ENCODE peak calls at places on chromosomes 1 and 21, in four cellular contexts. U is uterus, B is small intestine, O is RWPE2. Z is an unnamed sample. For H3K4me1 and H3K27me3, the result is how much of the 10 kb centered on the place peaks cover.

GRCh38 chr1:219523411-219523810 is 89.5 kb downstream of the ZC3H11B start:
- DNase-seq in U (no peak), O (no peak), B (no peak), Z (no peak)

GRCh38 chr21:37367301-37367757 is 756 bp downstream of the DYRK1A start:
- DNase-seq in U (no peak), O (no peak), B (no peak), Z (no peak)

GRCh38 chr21:37593015-37593414 is 226.4 kb downstream of the DYRK1A start:
- DNase-seq in O (no peak), U (no peak), B (no peak), Z (no peak)

GRCh38 chr1:156571959-156572662 is at the start of gene IQGAP3:
- DNase-seq in O (peak), B (peak), U (peak), Z (peak)

GRCh38 chr1:226364129-226364899 is 43.6 kb downstream of the PARP1 start:
- DNase-seq in B (peak), U (no peak), O (no peak), Z (peak)

GRCh38 chr1:216653001-216653400 is 70.2 kb downstream of the ESRRG start:
- DNase-seq in U (no peak), O (no peak), B (no peak), Z (no peak)

GRCh38 chr1:226697151-226697575 is 41.9 kb downstream of the ITPKB start:
- DNase-seq in O (no peak), B (peak), U (no peak), Z (no peak)

GRCh38 chr21:33767236-33767635 is 124.9 kb downstream of the ITSN1 start:
- DNase-seq in U (no peak), O (no peak), B (no peak), Z (no peak)

GRCh38 chr1:214791961-214792360 is 189.0 kb downstream of the CENPF start:
- DNase-seq in O (no peak), B (no peak), U (no peak), Z (no peak)

GRCh38 chr21:45709696-45710268 is 66.3 kb downstream of the PCBP3 start:
- DNase-seq in O (no peak), U (no peak), B (no peak), Z (no peak)

GRCh38 chr1:92411511-92411910 is 75.2 kb downstream of the GFI1 start:
- DNase-seq in U (no peak), B (peak), O (no peak), Z (no peak)

GRCh38 chr1:160540859-160541233 is 17.8 kb upstream of the SLAMF6 start:
- DNase-seq in B (no peak), O (no peak), U (no peak), Z (no peak)

GRCh38 chr1:33247537-33247936 is 8.8 kb upstream of the ZNF362 start:
- DNase-seq in B (no peak), O (no peak), U (no peak), Z (peak)

GRCh38 chr1:53121319-53122172 is 20.9 kb downstream of the SLC1A7 start:
- DNase-seq in U (peak), B (peak), O (no peak), Z (no peak)

GRCh38 chr21:14405225-14405624 is 22.3 kb upstream of the HSPA13 start:
- DNase-seq in U (no peak), B (no peak), O (no peak), Z (no peak)

GRCh38 chr1:63817152-63817667 is 43.4 kb downstream of the ROR1 start:
- DNase-seq in B (peak), U (no peak), O (no peak), Z (no peak)

GRCh38 chr1:53949651-53950050 is 3.5 kb downstream of the LRRC42 start:
- DNase-seq in B (no peak), U (no peak), O (no peak), Z (no peak)

GRCh38 chr1:195934839-195935557 is 673.2 kb downstream of the KCNT2 start:
- DNase-seq in O (no peak), U (no peak), B (no peak), Z (no peak)

GRCh38 chr1:39625462-39626273 is 13.8 kb downstream of the HEYL start:
- DNase-seq in O (no peak), B (no peak), U (peak), Z (peak)

GRCh38 chr1:39625009-39625408 is 14.4 kb downstream of the HEYL start:
- DNase-seq in B (no peak), U (no peak), O (no peak), Z (no peak)

GRCh38 chr1:39620659-39621165 is 18.7 kb downstream of the HEYL start:
- DNase-seq in O (no peak), B (no peak), U (no peak), Z (no peak)

GRCh38 chr1:39623053-39623452 is 16.4 kb downstream of the HEYL start:
- DNase-seq in O (no peak), B (no peak), U (no peak), Z (peak)

DNA sequence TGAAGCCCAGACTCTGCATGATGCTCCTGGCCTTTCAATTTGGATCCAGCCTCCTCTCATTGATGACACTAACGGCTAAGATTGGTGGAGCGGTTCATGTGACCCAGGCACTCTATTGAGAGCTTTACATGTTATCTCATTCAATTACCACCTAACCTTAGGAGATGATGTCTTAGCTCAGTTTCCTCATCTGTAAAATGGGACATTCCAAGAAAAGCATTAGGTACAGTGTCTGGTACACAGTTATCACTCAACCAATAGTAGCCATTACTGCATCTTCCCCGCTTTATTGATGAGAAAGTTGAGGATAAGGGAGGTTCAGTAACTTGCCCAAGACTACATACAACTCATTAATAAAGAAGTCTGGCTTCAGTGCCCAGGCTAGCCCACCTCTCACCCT is 17.0 kb downstream of the HEYL start:
- DNase-seq in U (no peak), O (no peak), B (no peak), Z (no peak)
- H3K4me1 ChIP-seq in U (under half), O (under half), B (under half), Z (under half)

GRCh38 chr21:34881421-34881820 is 167.7 kb downstream of the RUNX1 start:
- DNase-seq in B (no peak), U (no peak), O (no peak), Z (no peak)
- H3K4me3 ChIP-seq in B (no peak), U (no peak), O (peak), Z (no peak)

GRCh38 chr1:41365772-41366427 is 4.7 kb downstream of the FOXO6 start:
- DNase-seq in U (no peak), O (no peak), B (no peak), Z (no peak)
- H3K27me3 ChIP-seq in U (under half), O (under half), B (under half), Z (under half)

DNA sequence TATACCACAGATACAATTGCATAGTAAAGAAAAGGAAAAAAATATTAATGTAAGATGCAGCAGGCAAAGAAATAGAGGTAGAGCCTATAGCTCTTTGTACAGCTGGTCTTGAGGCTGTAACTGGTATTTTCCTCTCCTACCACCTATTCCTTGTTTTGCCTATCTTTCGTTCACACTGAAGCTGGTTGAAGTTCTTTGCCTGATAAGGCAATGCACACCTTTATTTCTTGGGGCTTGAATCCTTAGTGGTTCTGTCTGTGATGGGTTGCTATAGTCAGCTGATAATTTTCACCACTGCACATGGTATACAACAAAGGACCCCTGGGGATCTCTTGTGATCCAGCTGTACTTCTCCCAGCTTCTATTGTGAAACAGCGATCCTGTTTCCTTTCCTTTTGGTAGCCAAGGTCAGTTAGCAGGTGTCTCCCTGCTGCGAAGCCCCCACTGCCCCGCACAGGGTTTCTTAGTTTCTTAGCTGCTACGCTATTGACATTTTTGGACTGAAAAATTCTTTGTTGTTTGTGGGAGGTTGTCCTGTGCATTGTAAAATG is 9.9 kb upstream of the TSNAX start:
- DNase-seq in U (no peak), B (no peak), O (no peak), Z (no peak)
- H3K4me1 ChIP-seq in U (under half), B (under half), O (under half), Z (under half)

GRCh38 chr1:167648978-167649752 is 19.1 kb downstream of the RCSD1 start:
- DNase-seq in U (peak), O (no peak), B (no peak), Z (peak)

GRCh38 chr1:167654975-167655575 is 25.0 kb downstream of the RCSD1 start:
- DNase-seq in B (no peak), O (no peak), U (no peak), Z (no peak)

GRCh38 chr1:167651161-167651693 is 21.2 kb downstream of the RCSD1 start:
- DNase-seq in O (no peak), U (no peak), B (peak), Z (no peak)

GRCh38 chr1:167648252-167648849 is 18.3 kb downstream of the RCSD1 start:
- DNase-seq in B (no peak), O (no peak), U (no peak), Z (no peak)

DNA sequence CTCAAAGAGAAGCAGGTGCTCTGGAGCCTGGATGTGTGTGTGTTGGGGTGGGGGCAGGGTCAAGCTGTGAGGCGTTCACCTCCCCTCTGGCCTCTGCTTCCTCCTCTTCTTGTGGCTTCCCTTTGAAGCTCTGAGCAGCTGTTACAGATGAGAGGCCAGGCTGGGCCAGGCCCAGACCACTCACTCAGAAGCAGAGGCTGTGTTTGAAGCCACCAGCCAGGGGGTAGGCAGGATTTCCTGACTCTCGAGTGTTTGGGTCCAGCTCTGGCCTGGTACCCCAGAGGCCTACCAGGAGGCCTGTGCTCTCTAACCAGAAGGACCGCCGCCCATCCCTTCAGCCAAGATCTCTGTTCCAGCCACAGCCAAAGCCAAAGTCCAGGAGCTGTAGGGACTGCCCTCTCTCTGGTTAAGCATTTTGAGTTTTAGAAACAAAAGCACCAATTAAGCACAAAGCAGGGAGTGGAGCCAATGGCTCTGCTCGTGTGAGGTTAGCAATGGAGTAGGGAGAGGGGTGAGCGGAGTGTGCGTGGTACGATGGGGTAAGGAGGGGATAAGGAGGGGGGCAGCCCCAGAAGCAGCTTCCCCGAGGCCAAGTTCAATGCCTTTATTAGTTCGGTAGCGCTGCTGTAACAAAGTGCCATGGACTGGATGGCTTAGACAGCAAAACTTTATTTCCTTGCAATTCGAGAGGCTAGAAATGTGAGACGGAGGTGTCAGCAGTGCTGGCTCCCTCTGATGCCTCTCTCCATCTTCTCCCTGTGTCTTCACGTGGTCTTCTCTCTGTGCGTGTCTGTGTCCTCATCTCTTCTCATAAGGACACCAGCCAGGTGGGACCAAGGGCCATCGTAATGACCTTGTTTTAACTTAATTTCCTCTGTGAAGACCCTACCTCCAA is 20.5 kb downstream of the RCSD1 start:
- DNase-seq in B (no peak), O (no peak), U (peak), Z (no peak)
- H3K4me3 ChIP-seq in B (no peak), O (no peak), U (no peak), Z (no peak)

GRCh38 chr1:48530727-48531351 is 58.8 kb upstream of the SPATA6 start:
- DNase-seq in U (no peak), B (peak), O (no peak), Z (peak)

GRCh38 chr1:48526045-48526714 is 54.2 kb upstream of the SPATA6 start:
- DNase-seq in O (no peak), U (no peak), B (peak), Z (no peak)

GRCh38 chr1:48523541-48523940 is 51.5 kb upstream of the SPATA6 start:
- DNase-seq in O (no peak), U (no peak), B (no peak), Z (no peak)

GRCh38 chr1:48524892-48525467 is 53.0 kb upstream of the SPATA6 start:
- DNase-seq in O (no peak), U (no peak), B (no peak), Z (no peak)
- H3K27me3 ChIP-seq in O (under half), U (under half), B (under half), Z (under half)

DNA sequence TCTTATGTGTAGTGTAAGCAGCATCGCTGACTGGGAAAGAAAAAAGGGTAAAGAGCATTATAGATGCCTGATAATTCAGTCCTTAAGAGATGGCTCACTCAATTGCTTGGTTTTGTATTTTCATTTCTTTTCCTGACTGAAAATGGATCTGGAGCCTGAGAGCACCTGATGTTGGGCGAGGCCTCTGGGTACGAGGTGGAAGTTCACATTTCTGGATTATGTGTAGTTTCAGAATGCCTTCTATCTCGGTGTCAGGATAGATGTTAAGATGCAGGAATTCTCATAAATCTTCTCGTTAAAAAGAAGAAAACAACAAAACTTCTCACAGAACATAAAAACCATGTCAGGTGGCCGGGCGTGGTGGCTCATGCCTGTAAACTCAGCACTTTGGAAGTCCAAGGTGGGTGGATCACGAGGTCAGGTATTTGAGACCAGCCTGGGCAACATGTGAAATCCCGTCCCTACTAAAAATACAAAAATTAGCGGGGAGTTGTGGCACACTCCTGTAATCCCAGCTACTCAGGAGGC is 101.7 kb downstream of the RHOU start:
- DNase-seq in O (no peak), B (peak), U (no peak), Z (no peak)
- H3K4me1 ChIP-seq in O (under half), B (under half), U (under half), Z (under half)

Z was measured in aorta.